ENCODE peak calls at places on chromosome 11, in eight cellular contexts. One of them, this sample, is unnamed.

GRCh38 chr11:133903875-133904817 is 52.6 kb downstream of the IGSF9B start:
- DNase-seq in AG09319: no peak
- DNase-seq in fibroblast of the aortic adventitia: no peak
- DNase-seq in AG04450: no peak
- DNase-seq in keratinocyte: no peak
- DNase-seq in nephron progenitor cell: no peak
- DNase-seq in thoracic aorta: no peak
- DNase-seq in neural crest cell: no peak
- DNase-seq in this sample: peak; percentile 3

GRCh38 chr11:8910662-8911039 is 338 bp upstream of the AKIP1 start:
- DNase-seq in neural crest cell: no peak
- DNase-seq in nephron progenitor cell: no peak
- DNase-seq in AG04450: no peak
- DNase-seq in keratinocyte: no peak
- DNase-seq in thoracic aorta: no peak
- DNase-seq in fibroblast of the aortic adventitia: no peak
- DNase-seq in AG09319: no peak
- DNase-seq in this sample: no peak

GRCh38 chr11:105635466-105635865 is 25.6 kb downstream of the GRIA4 start:
- DNase-seq in AG09319: no peak
- DNase-seq in nephron progenitor cell: no peak
- DNase-seq in neural crest cell: no peak
- DNase-seq in keratinocyte: no peak
- DNase-seq in thoracic aorta: no peak
- DNase-seq in AG04450: no peak
- DNase-seq in fibroblast of the aortic adventitia: no peak
- DNase-seq in this sample: no peak

GRCh38 chr11:57792870-57793269 is 31.3 kb downstream of the CTNND1 start:
- DNase-seq in AG04450: no peak
- DNase-seq in keratinocyte: no peak
- DNase-seq in neural crest cell: no peak
- DNase-seq in thoracic aorta: no peak
- DNase-seq in AG09319: no peak
- DNase-seq in fibroblast of the aortic adventitia: peak; percentile 35
- DNase-seq in nephron progenitor cell: no peak
- DNase-seq in this sample: no peak

GRCh38 chr11:27328602-27329001 is 34.4 kb downstream of the CCDC34 start:
- DNase-seq in neural crest cell: no peak
- DNase-seq in AG04450: no peak
- DNase-seq in thoracic aorta: no peak
- DNase-seq in keratinocyte: no peak
- DNase-seq in AG09319: no peak
- DNase-seq in fibroblast of the aortic adventitia: no peak
- DNase-seq in nephron progenitor cell: no peak
- DNase-seq in this sample: no peak

GRCh38 chr11:102234779-102235439 is 82.4 kb upstream of the BIRC3 start:
- DNase-seq in nephron progenitor cell: no peak
- DNase-seq in fibroblast of the aortic adventitia: peak; percentile 53
- DNase-seq in AG04450: no peak
- DNase-seq in keratinocyte: no peak
- DNase-seq in neural crest cell: no peak
- DNase-seq in thoracic aorta: no peak
- DNase-seq in AG09319: no peak
- DNase-seq in this sample: no peak

GRCh38 chr11:123235687-123236261 is 40.7 kb upstream of the CLMP start:
- DNase-seq in AG04450: no peak
- DNase-seq in nephron progenitor cell: no peak
- DNase-seq in thoracic aorta: no peak
- DNase-seq in AG09319: no peak
- DNase-seq in neural crest cell: no peak
- DNase-seq in keratinocyte: no peak
- DNase-seq in fibroblast of the aortic adventitia: peak; percentile 92
- DNase-seq in this sample: no peak

GRCh38 chr11:75557649-75558494 is 4.2 kb upstream of the SERPINH1 start:
- DNase-seq in AG09319: peak; percentile 91
- DNase-seq in thoracic aorta: no peak
- DNase-seq in keratinocyte: no peak
- DNase-seq in fibroblast of the aortic adventitia: peak; percentile 98
- DNase-seq in nephron progenitor cell: no peak
- DNase-seq in AG04450: peak; percentile 86
- DNase-seq in neural crest cell: no peak
- DNase-seq in this sample: no peak

GRCh38 chr11:125275905-125276634 is 111.5 kb downstream of the PKNOX2 start:
- DNase-seq in neural crest cell: no peak
- DNase-seq in thoracic aorta: no peak
- DNase-seq in nephron progenitor cell: no peak
- DNase-seq in AG04450: no peak
- DNase-seq in AG09319: no peak
- DNase-seq in fibroblast of the aortic adventitia: peak; percentile 94
- DNase-seq in keratinocyte: no peak
- DNase-seq in this sample: no peak

GRCh38 chr11:12175694-12176241 is 65.4 kb downstream of the MICAL2 start:
- DNase-seq in neural crest cell: no peak
- DNase-seq in thoracic aorta: no peak
- DNase-seq in keratinocyte: peak; percentile 82
- DNase-seq in AG04450: no peak
- DNase-seq in fibroblast of the aortic adventitia: peak; percentile 84
- DNase-seq in AG09319: no peak
- DNase-seq in nephron progenitor cell: no peak
- DNase-seq in this sample: no peak

GRCh38 chr11:76604081-76604601 is 66.4 kb downstream of the LRRC32 start:
- DNase-seq in thoracic aorta: no peak
- DNase-seq in AG09319: no peak
- DNase-seq in AG04450: no peak
- DNase-seq in fibroblast of the aortic adventitia: no peak
- DNase-seq in nephron progenitor cell: no peak
- DNase-seq in keratinocyte: no peak
- DNase-seq in neural crest cell: no peak
- DNase-seq in this sample: peak; percentile 71

GRCh38 chr11:112223125-112223524 is 3.1 kb upstream of the PTS start:
- DNase-seq in keratinocyte: no peak
- DNase-seq in neural crest cell: no peak
- DNase-seq in AG04450: no peak
- DNase-seq in AG09319: no peak
- DNase-seq in nephron progenitor cell: no peak
- DNase-seq in thoracic aorta: no peak
- DNase-seq in fibroblast of the aortic adventitia: peak; percentile 28
- DNase-seq in this sample: no peak

GRCh38 chr11:117717485-117718314 is 79.3 kb downstream of the DSCAML1 start:
- DNase-seq in neural crest cell: no peak
- DNase-seq in fibroblast of the aortic adventitia: no peak
- DNase-seq in AG04450: no peak
- DNase-seq in keratinocyte: no peak
- DNase-seq in nephron progenitor cell: peak; percentile 57
- DNase-seq in thoracic aorta: no peak
- DNase-seq in AG09319: no peak
- DNase-seq in this sample: peak; percentile 61

GRCh38 chr11:19349340-19350025 is 108.7 kb upstream of the E2F8 start:
- DNase-seq in nephron progenitor cell: no peak
- DNase-seq in thoracic aorta: no peak
- DNase-seq in fibroblast of the aortic adventitia: no peak
- DNase-seq in AG09319: no peak
- DNase-seq in AG04450: no peak
- DNase-seq in keratinocyte: no peak
- DNase-seq in neural crest cell: no peak
- DNase-seq in this sample: peak; percentile 50

GRCh38 chr11:19347911-19348310 is 107.2 kb upstream of the E2F8 start:
- DNase-seq in keratinocyte: no peak
- DNase-seq in AG04450: no peak
- DNase-seq in fibroblast of the aortic adventitia: no peak
- DNase-seq in AG09319: no peak
- DNase-seq in nephron progenitor cell: no peak
- DNase-seq in neural crest cell: no peak
- DNase-seq in thoracic aorta: no peak
- DNase-seq in this sample: no peak

GRCh38 chr11:19345519-19345847 is 104.7 kb upstream of the E2F8 start:
- DNase-seq in thoracic aorta: no peak
- DNase-seq in fibroblast of the aortic adventitia: no peak
- DNase-seq in AG04450: no peak
- DNase-seq in AG09319: no peak
- DNase-seq in nephron progenitor cell: peak; percentile 53
- DNase-seq in neural crest cell: peak; percentile 46
- DNase-seq in keratinocyte: no peak
- DNase-seq in this sample: peak; percentile 75

GRCh38 chr11:19344661-19345518 is 104.1 kb upstream of the E2F8 start:
- DNase-seq in keratinocyte: peak; percentile 41
- DNase-seq in thoracic aorta: no peak
- DNase-seq in fibroblast of the aortic adventitia: peak; percentile 53
- DNase-seq in AG04450: no peak
- DNase-seq in nephron progenitor cell: peak; percentile 86
- DNase-seq in AG09319: no peak
- DNase-seq in neural crest cell: peak; percentile 79
- DNase-seq in this sample: peak; percentile 93

DNA sequence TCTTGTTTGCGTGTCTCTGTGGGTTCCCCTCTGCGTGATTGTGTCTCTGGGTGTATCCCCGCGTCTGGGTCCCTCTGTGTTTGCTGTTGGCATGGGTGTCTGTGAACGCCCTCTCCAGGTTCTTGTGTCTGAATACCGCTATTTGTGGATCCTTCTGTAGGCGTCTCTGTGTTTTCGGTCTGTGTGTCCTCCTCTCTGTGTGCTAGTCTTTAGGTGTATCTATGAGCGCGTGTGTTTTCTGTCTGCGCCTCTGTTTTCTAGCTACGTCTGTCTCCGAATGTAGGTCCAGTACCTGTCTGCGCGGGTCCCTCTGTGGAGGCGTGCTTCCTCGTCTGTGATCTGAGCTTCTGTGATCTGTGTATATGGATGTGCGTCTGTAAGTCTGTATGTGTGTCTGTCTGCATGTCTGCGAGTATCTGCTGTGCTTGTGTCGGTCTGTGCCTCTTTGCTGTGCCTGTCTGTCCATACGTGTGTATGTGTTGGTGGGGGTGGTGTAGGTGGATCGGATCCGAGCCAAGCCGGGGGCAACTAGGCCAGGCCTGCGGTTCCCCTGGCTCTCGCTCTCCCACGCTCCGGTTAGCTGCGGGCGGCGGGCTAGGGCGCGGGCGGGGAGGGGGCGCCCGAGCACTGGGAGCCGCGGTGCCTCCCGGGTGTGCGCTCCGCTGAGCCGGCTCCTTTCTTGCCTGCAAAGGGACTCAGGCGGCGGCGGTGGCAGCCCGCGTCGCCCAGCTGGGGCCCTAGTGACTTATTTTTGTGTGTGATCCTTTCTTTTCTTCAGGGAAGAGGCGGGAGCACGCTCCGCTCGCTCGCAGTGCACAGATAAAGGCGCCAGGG is 105.3 kb upstream of the E2F8 start:
- DNase-seq in AG04450: no peak
- DNase-seq in nephron progenitor cell: peak; percentile 72
- DNase-seq in AG09319: no peak
- DNase-seq in keratinocyte: no peak
- DNase-seq in thoracic aorta: no peak
- DNase-seq in fibroblast of the aortic adventitia: peak; percentile 34
- DNase-seq in neural crest cell: peak; percentile 46
- DNase-seq in this sample: peak; percentile 68
- TF ChIP-seq CTCF in AG04450: no peak
- TF ChIP-seq CTCF in nephron progenitor cell: no peak
- TF ChIP-seq CTCF in AG09319: peak; percentile 11
- TF ChIP-seq CTCF in keratinocyte: no peak
- TF ChIP-seq CTCF in thoracic aorta: no peak
- TF ChIP-seq CTCF in fibroblast of the aortic adventitia: no peak
- TF ChIP-seq CTCF in neural crest cell: no peak
- TF ChIP-seq CTCF in this sample: no peak

DNA sequence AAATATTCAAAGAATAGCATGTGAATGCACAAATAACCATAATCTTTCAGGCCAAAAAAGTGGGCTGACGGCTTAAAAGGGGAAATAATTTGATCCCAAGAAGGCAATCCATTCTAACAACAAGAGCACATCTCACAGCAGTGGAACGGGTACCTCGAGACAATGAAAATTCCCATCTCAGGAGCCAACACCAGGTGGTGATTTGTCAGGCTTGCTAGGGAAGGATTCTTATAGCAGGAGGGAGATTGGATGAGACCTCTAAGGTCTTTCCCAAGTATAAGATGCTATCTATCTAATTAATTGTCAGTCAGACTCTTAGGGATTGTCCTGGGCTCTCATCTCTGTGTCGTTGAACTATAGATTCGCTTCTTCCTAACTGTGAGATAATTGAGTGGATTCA is 284.0 kb downstream of the ETS1 start:
- DNase-seq in thoracic aorta: no peak
- DNase-seq in AG09319: no peak
- DNase-seq in neural crest cell: no peak
- DNase-seq in keratinocyte: no peak
- DNase-seq in nephron progenitor cell: no peak
- DNase-seq in AG04450: no peak
- DNase-seq in fibroblast of the aortic adventitia: no peak
- DNase-seq in this sample: no peak
- TF ChIP-seq CTCF in thoracic aorta: no peak
- TF ChIP-seq CTCF in AG09319: no peak
- TF ChIP-seq CTCF in neural crest cell: no peak
- TF ChIP-seq CTCF in keratinocyte: no peak
- TF ChIP-seq CTCF in nephron progenitor cell: no peak
- TF ChIP-seq CTCF in AG04450: no peak
- TF ChIP-seq CTCF in fibroblast of the aortic adventitia: no peak
- TF ChIP-seq CTCF in this sample: no peak

DNA sequence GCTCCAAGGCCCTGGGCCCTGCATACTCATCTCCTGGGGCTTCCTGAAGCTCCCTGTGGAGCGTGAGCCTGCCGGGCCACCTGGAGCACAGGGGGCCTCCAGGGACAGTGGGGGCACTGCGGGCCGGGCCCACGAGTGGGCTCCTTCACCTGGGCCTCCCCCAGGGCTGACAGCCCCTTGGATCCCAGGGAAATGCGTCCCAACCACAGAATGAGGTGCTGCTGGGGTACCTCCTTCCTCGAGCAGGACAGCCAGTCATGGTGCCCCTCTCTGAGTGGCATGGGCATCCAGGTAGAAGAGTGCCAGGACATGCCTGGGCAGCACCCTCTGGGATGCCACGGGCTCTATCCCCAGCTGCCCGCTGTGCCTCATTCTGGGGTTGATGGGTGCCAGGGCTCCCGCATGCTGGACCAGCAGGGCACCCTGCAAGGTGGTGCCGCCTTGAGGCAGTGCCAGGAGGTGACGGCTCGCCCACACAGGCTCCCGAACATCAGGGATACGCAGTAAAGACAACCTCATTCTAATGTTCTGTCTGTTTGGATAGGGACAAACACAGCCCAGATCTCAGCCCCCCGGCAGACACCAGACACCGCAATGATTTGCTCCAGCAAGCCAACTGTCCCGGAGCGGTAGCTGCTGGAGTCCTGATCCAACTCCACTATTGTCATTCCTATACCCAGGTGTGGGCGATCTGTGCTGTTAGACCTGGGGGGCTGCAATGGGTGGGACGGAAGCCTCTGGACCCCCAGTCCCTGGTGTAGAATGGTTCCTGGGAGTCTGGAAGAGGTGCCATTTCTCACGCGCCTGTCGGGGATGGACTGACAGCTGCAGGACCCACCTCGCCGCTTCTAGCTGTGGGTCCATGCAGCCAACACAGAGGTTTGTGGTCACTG is 25.8 kb downstream of the KRTAP5-5 start:
- DNase-seq in nephron progenitor cell: no peak
- DNase-seq in AG09319: no peak
- DNase-seq in fibroblast of the aortic adventitia: no peak
- DNase-seq in neural crest cell: no peak
- DNase-seq in AG04450: no peak
- DNase-seq in thoracic aorta: no peak
- DNase-seq in keratinocyte: no peak
- DNase-seq in this sample: no peak
- TF ChIP-seq CTCF in nephron progenitor cell: no peak
- TF ChIP-seq CTCF in AG09319: no peak
- TF ChIP-seq CTCF in fibroblast of the aortic adventitia: no peak
- TF ChIP-seq CTCF in neural crest cell: no peak
- TF ChIP-seq CTCF in AG04450: no peak
- TF ChIP-seq CTCF in thoracic aorta: no peak
- TF ChIP-seq CTCF in keratinocyte: no peak
- TF ChIP-seq CTCF in this sample: no peak

GRCh38 chr11:17719940-17720795 is 797 bp downstream of the MYOD1 start:
- DNase-seq in thoracic aorta: no peak
- DNase-seq in AG04450: no peak
- DNase-seq in keratinocyte: no peak
- DNase-seq in fibroblast of the aortic adventitia: no peak
- DNase-seq in nephron progenitor cell: peak; percentile 68
- DNase-seq in neural crest cell: peak; percentile 46
- DNase-seq in AG09319: no peak
- DNase-seq in this sample: peak; percentile 63
- TF ChIP-seq CTCF in thoracic aorta: no peak
- TF ChIP-seq CTCF in AG04450: no peak
- TF ChIP-seq CTCF in keratinocyte: no peak
- TF ChIP-seq CTCF in fibroblast of the aortic adventitia: no peak
- TF ChIP-seq CTCF in nephron progenitor cell: peak; percentile 18
- TF ChIP-seq CTCF in neural crest cell: peak; percentile 47
- TF ChIP-seq CTCF in AG09319: no peak
- TF ChIP-seq CTCF in this sample: no peak